ENCODE peak calls at places on chromosomes 2 and 18, in nine cellular contexts. G, E, L, Q, J, T, Z, B and V are unnamed samples.

GRCh38 chr2:149487189-149487588 is 100.4 kb downstream of the MMADHC start:
- DNase-seq in G (peak; percentile 28), Q (no peak), Z (no peak), T (no peak), E (no peak), B (no peak), L (no peak), J (no peak), V (no peak)

GRCh38 chr2:46574457-46575354 is 95.3 kb downstream of the TMEM247 start:
- DNase-seq in Z (no peak), T (no peak), L (no peak), G (no peak), Q (no peak), E (no peak), B (no peak), J (no peak), V (no peak)

GRCh38 chr2:11631462-11631861 is 38.5 kb downstream of the NTSR2 start:
- DNase-seq in J (no peak), Q (peak; percentile 30), Z (no peak), G (no peak), B (no peak), E (no peak), T (no peak), L (no peak), V (no peak)

GRCh38 chr2:147082850-147083522 is 761.8 kb upstream of the ACVR2A start:
- DNase-seq in Q (peak; percentile 55), B (no peak), J (peak; percentile 4), E (peak; percentile 89), Z (no peak), L (no peak), T (peak; percentile 23), G (peak; percentile 82), V (peak; percentile 76)

GRCh38 chr18:34767601-34768027 is 57.5 kb downstream of the DTNA start:
- DNase-seq in B (no peak), T (peak; percentile 87), E (peak; percentile 64), G (peak; percentile 96), L (no peak), Q (peak; percentile 12), Z (peak; percentile 96), J (peak; percentile 71), V (no peak)

GRCh38 chr2:106944220-106944619 is 58.3 kb upstream of the ST6GAL2 start:
- DNase-seq in Q (no peak), B (no peak), Z (peak; percentile 59), L (no peak), T (peak; percentile 63), G (peak; percentile 72), E (peak; percentile 61), J (peak; percentile 40), V (no peak)

GRCh38 chr2:35787302-35788031 is 568.1 kb upstream of the CRIM1 start:
- DNase-seq in B (no peak), Q (no peak), J (no peak), G (no peak), L (no peak), Z (no peak), T (no peak), E (no peak), V (no peak)

GRCh38 chr18:36309436-36310391 is 12.2 kb downstream of the FHOD3 start:
- DNase-seq in Z (peak; percentile 93), L (no peak), G (peak; percentile 98), T (peak; percentile 100), E (peak; percentile 99), B (no peak), Q (peak; percentile 79), J (peak; percentile 99), V (no peak)

GRCh38 chr2:181810823-181811695 is 80.5 kb upstream of the ITPRID2 start:
- DNase-seq in J (peak; percentile 59), Q (peak; percentile 93), B (no peak), Z (no peak), T (peak; percentile 84), G (peak; percentile 84), E (peak; percentile 82), L (no peak), V (no peak)

GRCh38 chr2:191515536-191515935 is 162.4 kb upstream of the NABP1 start:
- DNase-seq in G (no peak), E (no peak), L (no peak), J (no peak), B (no peak), T (no peak), Q (no peak), Z (no peak), V (no peak)

GRCh38 chr18:13577091-13577697 is 149.2 kb downstream of the FAM210A start:
- DNase-seq in Q (no peak), B (peak; percentile 48), E (peak; percentile 29), L (peak; percentile 65), T (peak; percentile 48), J (peak; percentile 24), Z (peak; percentile 3), G (peak; percentile 80), V (no peak)

GRCh38 chr2:22274611-22275010 is 1110.4 kb upstream of the KLHL29 start:
- DNase-seq in J (no peak), T (no peak), Z (no peak), Q (no peak), G (no peak), E (no peak), L (no peak), B (peak; percentile 45), V (no peak)

GRCh38 chr2:178194600-178195389 is 483 bp downstream of the OSBPL6 start:
- DNase-seq in L (peak; percentile 76), G (peak; percentile 71), Q (peak; percentile 55), Z (no peak), J (no peak), E (peak; percentile 69), T (peak; percentile 62), B (peak; percentile 62), V (peak; percentile 59)

GRCh38 chr18:57209697-57210096 is 62.8 kb downstream of the BOD1L2 start:
- DNase-seq in L (no peak), T (no peak), E (no peak), Q (no peak), B (no peak), Z (no peak), J (no peak), G (no peak), V (no peak)

GRCh38 chr2:135005753-135006152 is 41.5 kb downstream of the MAP3K19 start:
- DNase-seq in L (no peak), Z (no peak), G (no peak), T (no peak), B (no peak), E (no peak), J (no peak), Q (no peak), V (no peak)

GRCh38 chr18:67475673-67476072 is 40.8 kb downstream of the DSEL start:
- DNase-seq in G (peak; percentile 66), Q (no peak), Z (no peak), T (no peak), B (no peak), L (no peak), J (peak; percentile 17), E (peak; percentile 65), V (no peak)

GRCh38 chr2:20391951-20392699 is 41.5 kb upstream of the PUM2 start:
- DNase-seq in Q (peak; percentile 82), J (no peak), E (no peak), G (no peak), Z (no peak), L (no peak), B (no peak), T (peak; percentile 16), V (no peak)

GRCh38 chr2:10471956-10472355 is 23.8 kb upstream of the ODC1 start:
- DNase-seq in Z (no peak), J (no peak), T (no peak), L (no peak), E (no peak), G (no peak), Q (no peak), B (no peak), V (no peak)

GRCh38 chr2:109513749-109514588 is 99.8 kb downstream of the SEPTIN10 start:
- DNase-seq in Q (peak; percentile 68), G (peak; percentile 88), J (peak; percentile 87), L (peak; percentile 85), E (peak; percentile 91), T (peak; percentile 89), B (peak; percentile 49), Z (peak; percentile 76), V (no peak)

GRCh38 chr2:134173338-134174016 is 80.4 kb upstream of the MGAT5 start:
- DNase-seq in T (no peak), G (no peak), B (peak; percentile 55), E (no peak), J (no peak), Q (peak; percentile 53), Z (no peak), L (no peak), V (no peak)

GRCh38 chr2:149148195-149149006 is 109.9 kb downstream of the LYPD6B start:
- DNase-seq in B (no peak), E (no peak), L (no peak), J (no peak), G (no peak), Q (no peak), T (no peak), Z (no peak), V (no peak)

GRCh38 chr18:23618862-23619387 is 32.6 kb upstream of the NPC1 start:
- DNase-seq in Q (no peak), B (no peak), J (no peak), L (no peak), G (no peak), E (peak; percentile 41), Z (no peak), T (no peak), V (peak; percentile 22)
- TF ChIP-seq CTCF in Q (no peak), B (no peak), J (no peak), L (no peak), G (peak; percentile 1), E (peak; percentile 16), Z (no peak), T (peak; percentile 13), V (peak; percentile 19)

DNA sequence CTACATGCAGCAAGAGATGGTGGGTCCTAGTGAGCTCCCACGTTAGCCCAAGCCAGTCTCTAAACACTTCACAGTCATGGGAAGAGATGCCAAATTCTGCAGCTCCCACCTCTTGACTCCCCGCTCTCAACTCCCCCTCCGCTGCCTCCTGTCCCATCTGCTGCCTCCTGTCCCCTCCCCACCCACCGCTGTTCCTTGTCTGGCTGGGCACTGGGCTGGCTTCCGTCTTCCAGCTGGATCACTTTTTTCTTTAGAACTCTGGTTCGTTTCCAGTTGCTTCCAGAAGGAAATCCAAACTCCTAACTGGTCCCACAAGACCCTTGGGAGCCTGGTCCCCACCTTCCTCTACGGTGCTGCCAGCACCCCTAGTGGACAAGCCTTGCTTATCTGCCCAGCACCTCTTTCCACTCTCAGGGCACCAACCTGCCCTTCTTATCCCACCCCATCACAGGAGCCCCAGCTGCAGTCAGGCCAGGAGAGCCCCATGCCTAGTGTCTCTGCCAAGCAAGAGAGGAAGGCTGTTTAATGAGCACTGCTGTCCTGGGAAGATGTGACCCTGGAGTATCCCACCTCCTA is 12.1 kb upstream of the TWIST2 start:
- DNase-seq in B (no peak), E (no peak), L (no peak), J (no peak), Z (no peak), G (no peak), Q (no peak), T (no peak), V (no peak)
- TF ChIP-seq CTCF in B (no peak), E (peak; percentile 26), L (no peak), J (peak; percentile 29), Z (peak; percentile 16), G (peak; percentile 5), Q (no peak), T (peak; percentile 55), V (no peak)

GRCh38 chr2:219726916-219727315 is 99.5 kb downstream of the SLC4A3 start:
- DNase-seq in E (peak; percentile 60), T (no peak), Q (no peak), L (no peak), Z (no peak), J (no peak), B (no peak), G (no peak), V (no peak)
- TF ChIP-seq CTCF in E (peak; percentile 32), T (peak; percentile 31), Q (no peak), L (no peak), Z (no peak), J (peak; percentile 21), B (no peak), G (no peak), V (no peak)

GRCh38 chr2:72220170-72220569 is 72.5 kb upstream of the CYP26B1 start:
- DNase-seq in E (peak; percentile 41), Z (no peak), B (no peak), J (no peak), L (no peak), T (no peak), Q (no peak), G (peak; percentile 14), V (peak; percentile 12)
- TF ChIP-seq CTCF in E (peak; percentile 22), Z (no peak), B (no peak), J (peak; percentile 4), L (no peak), T (peak; percentile 50), Q (no peak), G (peak; percentile 20), V (peak; percentile 50)